ENCODE peak calls at places on chromosomes 11 and 22, in six cellular contexts. M is upper lobe of left lung, S is A549, J is HepG2, U is K562, V is GM12878. Y is an unnamed sample.

GRCh38 chr22:19543970-19544708 is 19.9 kb upstream of the CLDN5 start:
- ATAC-seq in M (peak; percentile 29), S (no peak), J (peak; percentile 89), U (peak; percentile 34), V (no peak), Y (peak; percentile 74)

GRCh38 chr11:65817815-65818680 is 15.7 kb upstream of the SNX32 start:
- ATAC-seq in M (peak; percentile 98), S (peak; percentile 93), J (peak; percentile 80), U (peak; percentile 96), V (peak; percentile 94), Y (peak; percentile 97)

GRCh38 chr11:8217926-8218325 is 45.8 kb downstream of the LMO1 start:
- ATAC-seq in M (no peak), S (no peak), J (no peak), U (no peak), V (no peak), Y (no peak)

GRCh38 chr22:24398409-24398808 is 29.0 kb upstream of the ADORA2A start:
- ATAC-seq in M (no peak), S (no peak), J (no peak), U (no peak), V (no peak), Y (no peak)

GRCh38 chr11:36454991-36455611 is 55.0 kb downstream of the TRAF6 start:
- ATAC-seq in M (no peak), S (no peak), J (peak; percentile 15), U (no peak), V (no peak), Y (no peak)

GRCh38 chr22:30921108-30921507 is 47.5 kb downstream of the MORC2 start:
- ATAC-seq in M (no peak), S (no peak), J (no peak), U (no peak), V (peak; percentile 62), Y (no peak)

GRCh38 chr11:95720219-95720618 is 69.4 kb downstream of the FAM76B start:
- ATAC-seq in M (no peak), S (no peak), J (no peak), U (no peak), V (no peak), Y (no peak)

GRCh38 chr11:15280393-15280792 is 165.7 kb downstream of the INSC start:
- ATAC-seq in M (no peak), S (no peak), J (no peak), U (no peak), V (no peak), Y (no peak)

GRCh38 chr22:42754658-42755057 is 34.0 kb upstream of the A4GALT start:
- ATAC-seq in M (peak; percentile 56), S (peak; percentile 87), J (peak; percentile 85), U (peak; percentile 92), V (no peak), Y (peak; percentile 35)

GRCh38 chr11:22441831-22442230 is 103.7 kb downstream of the SLC17A6 start:
- ATAC-seq in M (no peak), S (no peak), J (no peak), U (no peak), V (no peak), Y (no peak)

GRCh38 chr11:32426819-32427615 is 8.3 kb downstream of the WT1 start:
- ATAC-seq in M (peak; percentile 54), S (no peak), J (no peak), U (peak; percentile 87), V (no peak), Y (no peak)

GRCh38 chr11:80309301-80309700 is 868.5 kb upstream of the TENM4 start:
- ATAC-seq in M (no peak), S (no peak), J (no peak), U (no peak), V (no peak), Y (no peak)

GRCh38 chr11:119229736-119230135 is 23.6 kb downstream of the CBL start:
- ATAC-seq in M (no peak), S (no peak), J (no peak), U (no peak), V (no peak), Y (no peak)

GRCh38 chr22:19984201-19984753 is 32.3 kb downstream of the ARVCF start:
- ATAC-seq in M (no peak), S (peak; percentile 44), J (no peak), U (no peak), V (peak; percentile 33), Y (peak; percentile 55)

GRCh38 chr11:11313902-11314692 is 39.0 kb downstream of the CSNK2A3 start:
- ATAC-seq in M (peak; percentile 4), S (no peak), J (no peak), U (no peak), V (no peak), Y (no peak)

GRCh38 chr22:38309614-38310517 is 7.4 kb downstream of the CSNK1E start:
- ATAC-seq in M (no peak), S (no peak), J (peak; percentile 89), U (no peak), V (no peak), Y (peak; percentile 46)

GRCh38 chr22:37088108-37088605 is 21.4 kb downstream of the TMPRSS6 start:
- ATAC-seq in M (no peak), S (peak; percentile 45), J (no peak), U (peak; percentile 48), V (peak; percentile 33), Y (no peak)

GRCh38 chr11:62925745-62926668 is 4.8 kb upstream of the CHRM1 start:
- ATAC-seq in M (peak; percentile 7), S (no peak), J (no peak), U (no peak), V (no peak), Y (no peak)

GRCh38 chr22:46079093-46079860 is 71.0 kb upstream of the PPARA start:
- ATAC-seq in M (no peak), S (peak; percentile 15), J (no peak), U (no peak), V (no peak), Y (no peak)
- H3K4me3 ChIP-seq in M (peak overlapping the region; percentile 89), S (peak overlapping the region; percentile 52), J (no peak overlapping the region), U (no peak overlapping the region), V (no peak overlapping the region), Y (peak overlapping the region; percentile 35)

GRCh38 chr11:113562981-113563461 is 87.8 kb upstream of the DRD2 start:
- ATAC-seq in M (no peak), S (no peak), J (no peak), U (no peak), V (no peak), Y (no peak)

GRCh38 chr11:113570906-113571305 is 95.7 kb upstream of the DRD2 start:
- ATAC-seq in M (no peak), S (no peak), J (no peak), U (no peak), V (no peak), Y (no peak)

GRCh38 chr11:113563766-113564165 is 88.6 kb upstream of the DRD2 start:
- ATAC-seq in M (no peak), S (no peak), J (no peak), U (no peak), V (no peak), Y (no peak)

GRCh38 chr11:113567867-113568266 is 92.7 kb upstream of the DRD2 start:
- ATAC-seq in M (no peak), S (no peak), J (no peak), U (no peak), V (no peak), Y (no peak)

DNA sequence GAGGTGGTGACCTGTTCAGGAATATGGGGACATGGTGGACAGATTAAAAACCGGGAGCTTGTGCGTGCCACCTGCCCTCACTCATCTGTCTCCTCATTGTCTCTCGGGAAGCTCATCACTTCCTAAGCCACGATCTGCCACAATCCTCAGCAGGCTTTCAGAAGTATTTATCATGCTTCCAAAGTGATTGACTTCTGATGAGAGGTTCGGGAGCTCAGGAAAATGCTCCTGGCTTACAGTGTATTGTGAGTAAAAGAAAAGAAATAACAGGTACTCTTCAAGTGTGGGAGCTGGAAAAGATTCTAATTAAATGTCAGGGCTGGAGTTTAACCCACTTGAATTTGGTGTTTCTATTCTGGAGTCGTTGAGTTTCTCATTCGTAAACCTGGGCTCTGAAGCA is 91.9 kb upstream of the DRD2 start:
- ATAC-seq in M (no peak), S (no peak), J (no peak), U (no peak), V (no peak), Y (no peak)
- TF ChIP-seq EP300 in M (no peak), S (no peak), J (no peak), U (no peak), V (no peak), Y (no peak)

GRCh38 chr11:45806072-45806933 is 1.4 kb downstream of the SLC35C1 start:
- ATAC-seq in M (no peak), S (no peak), J (no peak), U (no peak), V (no peak), Y (no peak)
- H3K4me3 ChIP-seq in M (peak overlapping the region; percentile 92), S (peak overlapping the region; percentile 68), J (peak overlapping the region; percentile 81), U (peak overlapping the region; percentile 84), V (peak overlapping the region; percentile 100), Y (peak overlapping the region; percentile 87)

GRCh38 chr11:86153439-86153838 is 84.6 kb upstream of the PICALM start:
- ATAC-seq in M (no peak), S (no peak), J (no peak), U (no peak), V (no peak), Y (no peak)

GRCh38 chr11:86155210-86155844 is 86.4 kb upstream of the PICALM start:
- ATAC-seq in M (no peak), S (no peak), J (no peak), U (peak; percentile 7), V (no peak), Y (no peak)

GRCh38 chr11:86158716-86159669 is 85.6 kb upstream of the EED start:
- ATAC-seq in M (no peak), S (no peak), J (no peak), U (no peak), V (no peak), Y (no peak)

GRCh38 chr11:86157797-86158378 is 86.7 kb upstream of the EED start:
- ATAC-seq in M (no peak), S (no peak), J (no peak), U (peak; percentile 9), V (no peak), Y (no peak)

DNA sequence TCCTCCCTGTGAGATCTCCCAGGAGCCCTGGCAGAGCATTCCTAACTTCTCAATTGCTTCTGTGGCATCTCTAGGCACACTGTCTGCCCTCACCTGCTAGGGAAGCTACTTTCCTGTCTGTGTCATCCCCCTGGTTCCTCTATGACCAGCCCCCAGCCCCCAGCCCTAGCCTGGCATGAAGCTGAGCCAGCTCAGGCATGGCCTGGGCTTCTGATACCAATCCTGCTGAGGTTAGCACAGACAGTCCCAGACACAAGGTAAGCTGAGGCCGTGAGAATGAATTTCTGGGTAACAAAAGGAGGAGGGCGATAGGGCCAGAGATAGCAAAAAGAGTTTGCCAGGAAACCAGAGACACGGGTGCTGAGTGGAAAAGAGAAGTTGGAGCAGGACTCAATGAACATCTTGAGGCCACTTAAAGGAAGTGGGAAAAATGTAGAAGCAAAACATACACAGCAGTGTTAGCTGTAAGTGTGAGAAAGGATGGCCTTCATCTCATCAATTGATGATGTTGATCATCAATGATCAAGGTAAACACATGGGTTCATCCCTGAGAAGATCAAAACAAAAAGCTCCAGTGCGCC is 87.6 kb upstream of the PICALM start:
- ATAC-seq in M (peak; percentile 32), S (no peak), J (no peak), U (no peak), V (no peak), Y (no peak)
- TF ChIP-seq EP300 in M (no peak), S (no peak), J (no peak), U (no peak), V (no peak), Y (no peak)